ENCODE peak calls at places on chromosomes 12 and 14, in four cellular contexts. S is H9, N is tibial artery, I is tibial nerve. Q is an unnamed sample.

GRCh38 chr12:124347805-124348658 is 53.1 kb downstream of the RFLNA start:
- DNase-seq in N (no peak), I (no peak), S (no peak), Q (no peak)

GRCh38 chr12:6234214-6234613 is 34.0 kb downstream of the CD9 start:
- DNase-seq in S (no peak), N (no peak), I (no peak), Q (no peak)

GRCh38 chr12:130495156-130495555 is 157.5 kb downstream of the PIWIL1 start:
- DNase-seq in S (no peak), N (no peak), I (no peak), Q (no peak)

GRCh38 chr14:95500772-95501401 is 15.6 kb downstream of the SYNE3 start:
- DNase-seq in S (no peak), I (no peak), N (peak), Q (no peak)

GRCh38 chr12:25529738-25530137 is 23.3 kb downstream of the LMNTD1 start:
- DNase-seq in N (no peak), I (no peak), S (no peak), Q (no peak)

GRCh38 chr12:108930756-108931155 is 50.9 kb downstream of the DAO start:
- DNase-seq in I (no peak), N (no peak), S (no peak), Q (no peak)

GRCh38 chr14:31990183-31990862 is 86.8 kb upstream of the ARHGAP5 start:
- DNase-seq in I (no peak), N (no peak), S (no peak), Q (no peak)

GRCh38 chr12:14408208-14408607 is 42.7 kb downstream of the ATF7IP start:
- DNase-seq in S (no peak), N (no peak), I (no peak), Q (no peak)

GRCh38 chr12:99311373-99311772 is 336.2 kb upstream of the GARIN6 start:
- DNase-seq in I (no peak), N (no peak), S (no peak), Q (no peak)

GRCh38 chr14:99395904-99396530 is 84.6 kb downstream of the SETD3 start:
- DNase-seq in S (no peak), I (no peak), N (no peak), Q (no peak)

GRCh38 chr12:39606712-39607423 is 12.7 kb downstream of the ABCD2 start:
- DNase-seq in S (no peak), N (no peak), I (no peak), Q (no peak)

GRCh38 chr14:97198813-97199212 is 401.6 kb downstream of the VRK1 start:
- DNase-seq in I (no peak), N (no peak), S (no peak), Q (no peak)

GRCh38 chr14:68210729-68211299 is 391.2 kb downstream of the RAD51B start:
- DNase-seq in I (no peak), S (no peak), N (no peak), Q (peak)

GRCh38 chr12:65100140-65100539 is 21.0 kb downstream of the WIF1 start:
- DNase-seq in N (no peak), I (no peak), S (no peak), Q (no peak)

GRCh38 chr12:106170285-106170684 is 31.5 kb upstream of the NUAK1 start:
- DNase-seq in I (no peak), S (no peak), N (no peak), Q (no peak)

GRCh38 chr14:103067231-103067954 is 10.0 kb upstream of the CDC42BPB start:
- DNase-seq in N (no peak), S (no peak), I (no peak), Q (no peak)

GRCh38 chr12:70815056-70815455 is 105.5 kb downstream of the PTPRR start:
- DNase-seq in N (no peak), I (no peak), S (no peak), Q (no peak)

GRCh38 chr12:68919581-68920239 is 13.3 kb downstream of the CPM start:
- DNase-seq in I (no peak), S (no peak), N (no peak), Q (no peak)

GRCh38 chr12:126719886-126720666 is 1546.9 kb upstream of the TMEM132C start:
- DNase-seq in I (no peak), S (no peak), N (no peak), Q (no peak)

GRCh38 chr12:23504043-23504442 is 445.4 kb downstream of the SOX5 start:
- DNase-seq in S (peak), I (no peak), N (no peak), Q (no peak)

GRCh38 chr14:63174760-63175191 is 29.5 kb upstream of the RHOJ start:
- DNase-seq in I (no peak), S (peak), N (no peak), Q (no peak)

GRCh38 chr12:6553051-6553868 is 2.6 kb downstream of the IFFO1 start:
- DNase-seq in N (peak), I (peak), S (no peak), Q (no peak)

GRCh38 chr14:88521818-88522217 is 33.0 kb downstream of the PTPN21 start:
- DNase-seq in I (no peak), N (no peak), S (no peak), Q (no peak)

GRCh38 chr12:54352891-54353874 is 11.1 kb downstream of the GPR84 start:
- DNase-seq in N (no peak), S (peak), I (no peak), Q (no peak)

GRCh38 chr12:19131020-19131431 is 1.5 kb downstream of the PLEKHA5 start:
- DNase-seq in S (peak), I (no peak), N (no peak), Q (no peak)

GRCh38 chr12:53181935-53182334 is 1.2 kb upstream of the CSAD start:
- DNase-seq in I (no peak), S (no peak), N (no peak), Q (no peak)

GRCh38 chr12:124688356-124688992 is 121.1 kb upstream of the NCOR2 start:
- DNase-seq in S (no peak), N (no peak), I (no peak), Q (no peak)

DNA sequence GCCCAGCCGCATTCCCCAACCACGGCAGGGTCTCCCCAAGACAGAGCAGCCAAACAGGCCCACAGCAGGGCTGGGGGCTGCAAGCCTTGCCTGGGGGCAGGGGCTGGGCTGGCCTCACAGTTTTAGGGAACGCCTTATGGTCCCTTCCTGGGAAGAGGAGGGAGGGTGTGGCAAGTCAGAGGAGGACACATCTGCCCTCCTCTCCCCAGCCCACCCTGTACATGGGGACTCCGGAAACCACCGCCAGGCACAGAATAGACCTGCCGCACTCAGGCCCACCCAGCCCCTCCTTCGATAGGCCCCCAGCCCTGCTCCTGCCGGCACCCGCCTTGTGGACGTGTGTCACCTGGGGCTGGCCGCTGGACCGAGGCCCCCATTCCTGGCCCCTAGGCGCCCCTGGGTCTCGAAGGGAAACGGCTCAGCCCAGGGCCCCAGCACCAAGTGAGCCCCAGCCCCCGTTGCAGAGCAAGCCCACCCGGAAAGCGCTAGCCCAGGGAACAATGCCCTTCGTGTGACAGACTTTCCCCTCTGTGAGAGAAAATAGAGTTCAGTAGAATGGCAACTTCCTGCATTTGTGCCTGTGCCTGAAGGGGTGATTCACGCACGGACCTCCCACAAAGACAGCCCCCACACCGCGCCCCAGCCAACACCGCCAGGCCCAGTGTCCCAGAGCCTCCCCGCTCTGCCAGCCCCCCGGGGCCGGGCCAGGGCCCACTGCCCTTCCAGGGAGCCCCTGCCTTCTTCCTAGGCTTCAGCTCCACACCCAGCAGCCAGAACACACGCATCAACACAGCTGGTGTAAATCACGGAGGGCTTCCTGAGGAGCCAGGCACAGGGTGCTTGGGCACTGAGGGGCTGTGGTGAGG is 12.0 kb upstream of the NUDT14 start:
- DNase-seq in S (no peak), N (no peak), I (no peak), Q (peak)
- H3K27ac ChIP-seq in S (no peak), N (no peak), I (peak), Q (peak)

DNA sequence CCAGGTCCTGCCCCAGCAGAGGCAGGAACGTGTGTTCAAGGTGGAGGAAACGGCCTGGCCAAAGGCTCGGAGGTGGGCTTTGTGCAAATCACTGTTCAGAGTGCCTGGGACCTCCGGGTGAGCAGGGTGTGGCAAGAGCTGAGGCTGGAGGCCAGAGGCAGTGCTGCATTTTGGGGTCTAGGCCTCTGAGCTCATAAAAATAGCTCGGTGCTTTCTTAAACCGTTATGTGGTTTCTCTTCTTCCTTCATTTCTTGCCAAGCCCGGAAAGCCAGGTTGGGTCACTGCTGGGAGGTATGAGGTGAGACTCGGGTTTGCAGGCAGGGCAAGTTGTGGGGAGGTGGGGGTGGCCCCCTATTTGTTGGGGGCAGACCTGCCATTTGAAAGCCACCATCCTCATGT is 178.8 kb upstream of the MYL2 start:
- DNase-seq in S (no peak), I (no peak), N (no peak), Q (no peak)
- H3K27ac ChIP-seq in S (no peak), I (no peak), N (no peak), Q (no peak)

DNA sequence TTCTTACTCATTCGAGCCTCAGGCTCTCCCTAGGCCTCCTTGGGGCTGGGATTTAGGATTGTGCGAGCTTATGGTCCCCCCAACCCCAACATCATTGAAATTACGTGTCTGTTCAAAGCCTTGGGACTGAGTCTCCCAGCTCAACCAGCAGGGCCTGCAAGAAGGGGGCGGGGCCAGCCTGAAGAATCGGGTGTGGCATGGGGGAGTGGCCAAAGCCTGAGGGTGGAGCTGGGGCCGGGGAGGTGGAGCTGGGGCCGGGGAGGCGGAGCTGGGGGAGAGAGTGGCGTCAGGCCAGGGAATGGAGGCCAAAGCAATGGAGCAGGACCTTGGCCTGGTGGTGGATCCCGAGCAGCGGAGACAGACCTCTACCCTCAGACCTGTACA is 24.3 kb upstream of the HSPB8 start:
- DNase-seq in I (no peak), S (peak), N (no peak), Q (no peak)
- H3K27ac ChIP-seq in I (no peak), S (peak), N (peak), Q (no peak)

DNA sequence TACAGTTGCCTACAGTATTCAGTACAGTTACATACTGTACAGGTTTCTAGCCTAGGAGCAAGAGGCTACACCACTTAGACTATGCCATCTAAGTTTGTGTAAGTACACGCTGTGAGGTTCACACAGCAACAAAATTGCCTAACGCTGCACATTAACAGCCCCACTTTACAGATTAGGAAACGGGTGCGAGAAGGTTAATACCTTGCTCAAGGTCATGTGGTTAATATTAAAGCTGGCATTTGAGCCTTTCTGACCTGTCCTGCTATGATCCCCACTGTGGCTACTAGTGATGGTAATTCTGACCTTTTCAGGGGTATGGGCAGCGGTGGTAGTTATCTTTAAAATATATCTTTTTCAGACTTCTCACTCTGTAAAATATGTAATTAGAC is 20.9 kb downstream of the ACVR1B start:
- DNase-seq in I (no peak), S (no peak), N (no peak), Q (no peak)
- H3K27ac ChIP-seq in I (peak), S (no peak), N (no peak), Q (peak)

GRCh38 chr12:56078427-56078826 is 1.5 kb upstream of the ERBB3 start:
- DNase-seq in S (no peak), N (no peak), I (no peak), Q (no peak)
- H3K27ac ChIP-seq in S (peak), N (peak), I (peak), Q (no peak)

DNA sequence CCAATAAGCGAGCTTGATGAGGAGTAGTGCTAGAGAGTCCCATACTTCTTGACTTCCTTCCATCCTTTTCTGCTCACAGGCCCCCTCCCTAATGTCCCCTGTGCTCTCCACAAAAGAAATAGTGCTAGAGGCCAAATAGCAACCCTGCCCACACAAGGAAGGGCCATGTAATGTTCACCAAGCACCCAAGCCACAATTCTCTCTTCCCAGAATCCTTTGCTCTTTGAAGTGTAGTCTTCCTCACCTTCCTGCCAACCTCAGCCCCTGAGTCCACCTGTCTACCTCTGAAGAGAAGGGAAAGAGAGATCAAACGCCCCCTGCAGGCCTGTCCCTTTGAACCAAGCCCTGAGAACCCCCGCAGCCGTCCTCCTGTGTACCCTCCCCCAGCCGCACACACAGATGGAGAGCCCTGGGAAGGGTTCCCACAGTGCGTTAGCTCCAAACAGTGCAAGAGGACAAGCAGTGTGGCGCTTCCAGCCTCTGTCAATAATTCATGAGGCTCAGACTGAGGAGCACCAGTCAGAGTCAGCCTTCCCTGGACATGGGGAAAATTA is 1.9 kb upstream of the DHRS4 start:
- DNase-seq in N (no peak), I (no peak), S (peak), Q (no peak)
- H3K27ac ChIP-seq in N (no peak), I (no peak), S (no peak), Q (no peak)

GRCh38 chr12:26782372-26783132 is 50.4 kb downstream of the ITPR2 start:
- DNase-seq in N (no peak), S (no peak), I (no peak), Q (no peak)

GRCh38 chr12:26773313-26774104 is 59.5 kb downstream of the ITPR2 start:
- DNase-seq in I (no peak), S (no peak), N (no peak), Q (no peak)

GRCh38 chr12:26771861-26772260 is 61.1 kb downstream of the ITPR2 start:
- DNase-seq in S (no peak), N (no peak), I (no peak), Q (no peak)

GRCh38 chr12:26783133-26783531 is 49.9 kb downstream of the ITPR2 start:
- DNase-seq in N (no peak), S (no peak), I (no peak), Q (no peak)

DNA sequence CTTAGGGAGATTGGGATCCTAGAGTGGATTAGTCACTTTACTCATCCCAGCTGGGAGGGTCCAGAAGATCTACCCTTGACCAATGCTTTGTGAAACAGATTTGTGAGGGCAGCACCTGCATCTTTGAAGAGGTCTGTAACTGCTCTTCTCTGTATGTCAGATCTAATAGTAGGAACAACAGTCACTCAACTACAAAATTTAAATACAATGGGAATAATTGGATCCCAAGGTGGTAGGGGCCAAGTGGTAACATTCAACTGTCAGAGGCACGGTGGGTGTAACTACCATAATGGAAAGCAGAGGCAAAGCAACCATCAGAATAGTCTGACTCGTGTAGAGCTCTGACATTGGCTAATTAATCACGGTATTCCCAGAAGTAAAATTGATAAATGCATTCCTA is 55.8 kb downstream of the ITPR2 start:
- DNase-seq in N (no peak), S (no peak), I (no peak), Q (no peak)
- H3K27ac ChIP-seq in N (no peak), S (no peak), I (no peak), Q (no peak)

Q was measured in heart right ventricle.